ENCODE peak calls at places on chromosomes 16 and 17, in six cellular contexts. Z, C, M, Y, B and N are unnamed samples.
A peak's percentile ranks its signal among the peaks of the same experiment; 100 is the strongest.

GRCh38 chr17:83193336-83194188 is 114.2 kb downstream of the METRNL start:
- DNase-seq in B (peak; percentile 6), Y (no peak), C (no peak), Z (no peak), M (peak; percentile 4), N (peak; percentile 57)

GRCh38 chr17:79295307-79295706 is 220.7 kb downstream of the ENGASE start:
- DNase-seq in Y (no peak), B (no peak), C (no peak), M (no peak), Z (no peak), N (no peak)

GRCh38 chr17:83071365-83071764 is 8.0 kb upstream of the METRNL start:
- DNase-seq in Z (no peak), M (no peak), Y (no peak), C (no peak), B (no peak), N (no peak)

GRCh38 chr17:77287432-77288068 is 146.8 kb downstream of the SEC14L1 start:
- DNase-seq in M (no peak), Z (no peak), Y (no peak), B (no peak), C (peak; percentile 40), N (peak; percentile 89)

GRCh38 chr17:50072925-50073324 is 17.0 kb downstream of the ITGA3 start:
- DNase-seq in Z (no peak), B (no peak), Y (no peak), C (no peak), M (no peak), N (no peak)

GRCh38 chr17:53088501-53088900 is 734.2 kb upstream of the KIF2B start:
- DNase-seq in Z (no peak), M (no peak), B (no peak), Y (no peak), C (no peak), N (no peak)

GRCh38 chr17:1109606-1110523 is 69.9 kb downstream of the ABR start:
- DNase-seq in Z (no peak), Y (no peak), M (no peak), C (no peak), B (no peak), N (peak; percentile 18)

GRCh38 chr17:78958556-78959191 is 21.0 kb downstream of the LGALS3BP start:
- DNase-seq in C (no peak), Y (no peak), Z (no peak), M (no peak), B (no peak), N (no peak)

GRCh38 chr16:48125888-48126287 is 29.9 kb downstream of the ABCC12 start:
- DNase-seq in C (no peak), Z (no peak), B (no peak), Y (no peak), M (no peak), N (no peak)

GRCh38 chr16:2896480-2897010 is 13.5 kb downstream of the FLYWCH2 start:
- DNase-seq in M (no peak), Y (no peak), Z (no peak), B (no peak), C (no peak), N (no peak)

GRCh38 chr16:4691666-4692412 is 1.5 kb upstream of the NUDT16L1 start:
- DNase-seq in M (no peak), B (no peak), Y (no peak), C (no peak), Z (no peak), N (no peak)

GRCh38 chr17:61400786-61401279 is 1.2 kb downstream of the TBX2 start:
- DNase-seq in Y (no peak), C (no peak), M (no peak), B (no peak), Z (no peak), N (peak; percentile 45)

GRCh38 chr17:7992924-7993323 is 9.5 kb upstream of the GUCY2D start:
- DNase-seq in B (no peak), Z (no peak), M (peak; percentile 26), C (no peak), Y (no peak), N (no peak)

GRCh38 chr16:56671706-56672105 is 2.1 kb downstream of the MT1H start:
- DNase-seq in C (no peak), Z (no peak), M (no peak), B (no peak), Y (no peak), N (no peak)